ENCODE peak calls at places on chromosome 14, in seven cellular contexts. O is AG09309, F is NB4, H is lower leg skin, T is heart left ventricle, G is GM12865, V is fibroblast of the aortic adventitia. J is an unnamed sample.

GRCh38 chr14:77804592-77804991 is 4.7 kb downstream of the ADCK1 start:
- DNase-seq in O (no peak), F (peak; percentile 55), H (no peak), T (no peak), G (peak; percentile 57), V (peak; percentile 33), J (no peak)

GRCh38 chr14:26531894-26532293 is 65.9 kb downstream of the NOVA1 start:
- DNase-seq in O (no peak), F (no peak), H (no peak), T (no peak), G (no peak), V (peak; percentile 80), J (no peak)

GRCh38 chr14:90487462-90487861 is 90.6 kb downstream of the CALM1 start:
- DNase-seq in O (no peak), F (no peak), H (no peak), T (no peak), G (no peak), V (no peak), J (no peak)

GRCh38 chr14:92041203-92041602 is 1.3 kb upstream of the TRIP11 start:
- DNase-seq in O (no peak), F (no peak), H (no peak), T (no peak), G (no peak), V (no peak), J (no peak)

GRCh38 chr14:90426031-90426540 is 29.3 kb downstream of the CALM1 start:
- DNase-seq in O (no peak), F (no peak), H (no peak), T (no peak), G (no peak), V (no peak), J (no peak)

GRCh38 chr14:102525213-102526143 is 15.9 kb upstream of the ANKRD9 start:
- DNase-seq in O (no peak), F (peak; percentile 70), H (no peak), T (peak; percentile 44), G (peak; percentile 75), V (peak; percentile 72), J (no peak)

GRCh38 chr14:77498984-77499527 is 440 bp upstream of the ISM2 start:
- DNase-seq in O (no peak), F (peak; percentile 9), H (no peak), T (no peak), G (no peak), V (no peak), J (no peak)

GRCh38 chr14:70027785-70028428 is 148.7 kb downstream of the SMOC1 start:
- DNase-seq in O (no peak), F (peak; percentile 63), H (peak; percentile 33), T (peak; percentile 88), G (peak; percentile 68), V (peak; percentile 44), J (peak; percentile 90)

GRCh38 chr14:73887116-73887490 is 444 bp downstream of the ZNF410 start:
- DNase-seq in O (no peak), F (no peak), H (peak; percentile 24), T (no peak), G (peak; percentile 27), V (peak; percentile 50), J (no peak)

GRCh38 chr14:101823081-101823480 is 61.6 kb downstream of the PPP2R5C start:
- DNase-seq in O (no peak), F (no peak), H (no peak), T (no peak), G (peak; percentile 39), V (no peak), J (no peak)

GRCh38 chr14:90168425-90169105 is 87.8 kb upstream of the PSMC1 start:
- DNase-seq in O (peak; percentile 21), F (no peak), H (no peak), T (no peak), G (no peak), V (peak; percentile 73), J (no peak)

GRCh38 chr14:33343016-33343415 is 404.3 kb downstream of the NPAS3 start:
- DNase-seq in O (no peak), F (no peak), H (no peak), T (no peak), G (no peak), V (no peak), J (no peak)

DNA sequence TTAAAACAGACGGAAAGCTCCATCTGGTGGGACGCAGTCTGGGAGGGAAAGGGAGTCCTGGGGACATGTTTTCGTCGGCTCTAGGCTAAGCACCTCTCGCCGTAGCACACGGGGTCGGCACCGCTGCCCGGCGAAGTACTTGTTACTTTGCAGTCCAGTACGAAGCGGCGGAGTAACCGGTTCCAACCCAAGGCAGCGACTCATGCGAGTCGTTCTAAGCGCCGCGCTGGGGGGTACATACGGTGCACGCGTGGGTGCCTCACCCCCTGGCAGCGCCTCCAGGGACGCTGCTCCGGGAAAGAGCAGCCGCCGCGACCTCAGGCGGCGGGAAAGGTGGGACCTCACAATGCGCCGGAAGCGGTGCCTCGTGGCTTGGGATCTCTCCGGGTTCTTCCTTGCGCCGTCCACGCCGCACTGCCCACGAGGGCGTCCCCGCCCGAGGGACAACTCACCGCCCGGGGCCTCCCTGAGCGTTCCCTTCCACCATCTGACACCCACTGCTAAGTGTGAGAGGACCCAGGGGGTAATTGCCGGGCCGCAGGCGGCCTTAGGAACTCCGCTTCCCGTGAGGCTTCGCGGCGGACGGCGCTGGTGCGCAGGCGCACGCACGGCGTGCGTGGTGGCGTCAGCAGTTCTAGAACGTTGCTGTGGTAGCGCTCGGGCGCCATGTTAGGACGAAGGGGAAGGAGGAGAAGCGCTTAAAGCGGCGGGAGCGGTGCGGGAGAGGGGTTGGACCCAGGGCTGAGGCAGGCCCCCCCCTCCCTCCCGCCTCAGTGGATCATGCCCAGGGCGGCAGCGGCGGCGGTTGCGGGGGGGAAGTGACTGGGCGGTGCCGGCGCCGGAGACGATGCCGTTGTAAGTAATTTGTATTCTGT is at the start of gene PAPOLA:
- DNase-seq in O (peak; percentile 78), F (peak; percentile 97), H (peak; percentile 93), T (peak; percentile 97), G (peak; percentile 98), V (peak; percentile 94), J (peak; percentile 98)
- TF ChIP-seq CTCF in O (no peak), F (no peak), H (no peak), T (no peak), G (no peak), V (no peak), J (peak; percentile 17)

GRCh38 chr14:63205281-63205575 is 985 bp downstream of the RHOJ start:
- DNase-seq in O (no peak), F (no peak), H (no peak), T (no peak), G (no peak), V (peak; percentile 56), J (no peak)

GRCh38 chr14:63203015-63203414 is 1.2 kb upstream of the RHOJ start:
- DNase-seq in O (no peak), F (no peak), H (no peak), T (no peak), G (no peak), V (no peak), J (no peak)

GRCh38 chr14:63205850-63206249 is 1.6 kb downstream of the RHOJ start:
- DNase-seq in O (no peak), F (no peak), H (no peak), T (no peak), G (no peak), V (peak; percentile 49), J (no peak)

GRCh38 chr14:63204407-63205280 is at the start of gene RHOJ:
- DNase-seq in O (no peak), F (no peak), H (no peak), T (peak; percentile 65), G (no peak), V (peak; percentile 45), J (no peak)

DNA sequence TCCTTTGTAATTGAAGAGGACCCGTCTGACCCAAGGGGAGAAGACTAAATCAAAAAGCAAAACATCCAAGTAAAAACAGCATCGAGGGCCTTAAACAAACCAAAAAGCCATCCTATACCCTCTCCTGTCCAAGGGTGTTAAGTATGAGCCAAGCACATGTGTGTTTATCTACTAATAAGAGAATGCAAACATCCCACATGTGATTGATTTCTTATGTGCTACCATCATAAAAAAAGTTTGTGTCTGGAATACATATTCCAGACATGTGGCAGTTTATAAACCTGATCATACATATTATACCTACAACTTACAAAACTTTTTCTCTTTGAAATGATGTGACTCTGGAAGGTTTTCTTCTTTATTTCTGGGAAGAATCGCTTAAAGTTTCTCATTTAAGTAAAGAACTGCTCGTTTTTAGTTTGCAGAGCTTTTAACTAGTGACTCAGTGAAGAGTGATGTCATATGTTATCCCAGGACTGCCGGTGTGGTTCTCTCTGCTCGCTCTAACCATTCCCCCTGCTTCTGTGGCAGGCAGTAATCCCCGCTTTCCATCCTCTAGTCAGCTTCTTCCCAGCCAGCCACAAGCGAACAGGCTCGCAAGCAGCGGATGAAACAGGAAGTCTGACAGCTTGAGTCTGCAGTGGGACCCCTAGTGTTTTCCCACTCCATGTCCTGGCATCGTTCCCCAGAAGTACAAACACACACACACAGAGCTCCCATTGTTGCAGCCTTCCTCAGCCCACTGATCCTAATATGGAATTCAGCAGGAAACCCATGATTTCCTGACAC is 431 bp upstream of the RHOJ start:
- DNase-seq in O (peak; percentile 71), F (peak; percentile 4), H (peak; percentile 79), T (peak; percentile 75), G (peak; percentile 11), V (peak; percentile 98), J (peak; percentile 95)
- TF ChIP-seq CTCF in O (peak; percentile 34), F (no peak), H (no peak), T (no peak), G (no peak), V (peak; percentile 31), J (peak; percentile 44)

DNA sequence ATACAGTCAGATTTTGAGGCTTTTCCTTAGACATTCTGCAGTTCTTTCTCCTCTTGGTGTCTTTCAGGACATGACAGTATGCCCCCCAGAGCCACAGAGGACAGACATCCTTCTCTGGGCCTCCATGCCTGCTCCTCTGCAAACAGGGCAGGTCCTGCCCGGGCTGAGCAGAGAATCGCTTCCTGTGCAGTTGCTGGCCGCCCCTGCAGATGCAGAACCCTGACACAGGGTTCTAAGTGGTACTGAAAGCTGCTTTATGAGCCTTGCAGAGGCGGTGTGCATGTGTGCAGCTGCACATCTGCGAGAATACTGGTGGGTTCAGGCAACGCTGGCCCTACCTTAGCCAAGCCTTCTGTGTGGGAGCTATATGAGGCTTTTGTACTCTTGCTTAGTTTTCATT is 54.5 kb downstream of the FLRT2 start:
- DNase-seq in O (no peak), F (no peak), H (no peak), T (no peak), G (no peak), V (no peak), J (no peak)
- TF ChIP-seq CTCF in O (no peak), F (no peak), H (no peak), T (no peak), G (no peak), V (no peak), J (no peak)

DNA sequence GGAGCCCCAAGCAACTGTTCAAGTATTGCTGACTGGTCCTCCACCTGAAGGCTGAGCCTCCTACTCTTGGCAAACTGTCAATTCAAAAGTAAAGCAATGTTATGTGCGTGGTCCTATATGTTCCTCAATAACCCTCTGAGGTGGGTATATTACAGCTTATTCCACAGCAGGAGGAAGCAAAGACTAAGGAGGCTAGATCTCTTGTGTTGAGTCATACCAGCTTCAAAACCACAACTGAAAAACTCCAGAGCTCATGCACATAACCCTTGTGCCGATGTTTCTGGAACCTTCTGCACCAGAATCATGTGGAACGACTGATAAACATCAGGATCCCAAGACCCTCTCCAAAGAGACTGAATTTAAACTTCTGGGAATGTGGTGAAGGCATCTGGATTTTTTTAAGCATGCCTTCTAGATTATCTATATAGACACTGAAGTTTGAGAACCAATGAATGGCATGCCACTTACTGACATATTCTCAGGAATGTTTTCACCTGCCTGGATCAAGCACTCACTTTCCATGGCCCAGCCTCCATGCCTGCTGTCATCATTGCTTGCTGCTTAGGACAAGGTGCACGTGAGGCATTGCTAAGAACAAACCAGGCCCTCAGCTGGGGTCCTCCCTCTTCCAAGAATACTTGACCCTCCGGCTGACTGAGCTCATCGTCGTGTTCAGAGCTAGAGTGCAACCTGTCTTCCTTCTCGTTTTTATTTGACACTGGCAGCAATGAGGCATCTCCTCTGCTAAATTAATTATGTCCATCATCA is 194.7 kb downstream of the BCL11B start:
- DNase-seq in O (no peak), F (peak; percentile 90), H (no peak), T (no peak), G (no peak), V (no peak), J (no peak)
- TF ChIP-seq CTCF in O (no peak), F (no peak), H (no peak), T (no peak), G (no peak), V (no peak), J (no peak)

J was measured in osteocyte.